ENCODE peak calls at places on chromosomes 11 and 22, in nine cellular contexts. J is upper lobe of right lung, L is iPS DF 6.9, I is A549, Z is IMR-90, C is H1, Y is kidney, Q is stomach, X is ovary. N is an unnamed sample.

GRCh38 chr11:88478136-88478785 is 140.7 kb upstream of the CTSC start:
- DNase-seq in J (no peak), L (no peak), I (no peak), Z (peak), C (no peak), Y (no peak), Q (no peak), X (no peak), N (no peak)

GRCh38 chr22:47659467-47660302 is 897.2 kb downstream of the TBC1D22A start:
- DNase-seq in J (no peak), L (no peak), I (no peak), Z (no peak), C (no peak), Y (no peak), Q (no peak), X (no peak), N (no peak)

GRCh38 chr11:94149435-94149834 is 20.8 kb downstream of the PANX1 start:
- DNase-seq in J (no peak), L (no peak), I (no peak), Z (peak), C (no peak), Y (no peak), Q (no peak), X (no peak), N (no peak)

GRCh38 chr11:69888671-69889076 is 69.5 kb upstream of the FGF3 start:
- DNase-seq in J (no peak), L (peak), I (peak), Z (peak), C (peak), Y (peak), Q (peak), X (peak), N (no peak)

GRCh38 chr22:45505991-45506743 is 3.5 kb downstream of the FBLN1 start:
- DNase-seq in J (no peak), L (no peak), I (no peak), Z (no peak), C (no peak), Y (peak), Q (no peak), X (no peak), N (no peak)

GRCh38 chr11:127023991-127024390 is 23.4 kb upstream of the KIRREL3 start:
- DNase-seq in J (no peak), L (no peak), I (peak), Z (no peak), C (no peak), Y (no peak), Q (no peak), X (no peak), N (no peak)

GRCh38 chr22:43796567-43796966 is 15.5 kb downstream of the EFCAB6 start:
- DNase-seq in J (no peak), L (no peak), I (peak), Z (peak), C (no peak), Y (no peak), Q (no peak), X (no peak), N (no peak)

GRCh38 chr11:85961930-85962363 is 106.8 kb downstream of the CCDC83 start:
- DNase-seq in J (no peak), L (no peak), I (no peak), Z (peak), C (no peak), Y (no peak), Q (no peak), X (no peak), N (no peak)

GRCh38 chr11:8757047-8757446 is 74.5 kb downstream of the RPL27A start:
- DNase-seq in J (no peak), L (no peak), I (no peak), Z (peak), C (no peak), Y (no peak), Q (no peak), X (no peak), N (no peak)

GRCh38 chr11:8593935-8594909 is at the start of gene STK33:
- DNase-seq in J (peak), L (no peak), I (peak), Z (no peak), C (peak), Y (peak), Q (peak), X (peak), N (no peak)

GRCh38 chr11:47396049-47396320 is 12.4 kb upstream of the SLC39A13 start:
- DNase-seq in J (no peak), L (no peak), I (no peak), Z (no peak), C (no peak), Y (no peak), Q (no peak), X (no peak), N (no peak)

GRCh38 chr22:22033803-22034468 is 51.3 kb upstream of the TOP3B start:
- DNase-seq in J (no peak), L (no peak), I (no peak), Z (no peak), C (no peak), Y (no peak), Q (no peak), X (no peak), N (no peak)

GRCh38 chr11:3119141-3119821 is 45.8 kb downstream of the OSBPL5 start:
- DNase-seq in J (peak), L (no peak), I (no peak), Z (no peak), C (no peak), Y (no peak), Q (peak), X (no peak), N (no peak)

GRCh38 chr11:57735655-57736298 is 5.5 kb upstream of the SELENOH start:
- DNase-seq in J (no peak), L (no peak), I (no peak), Z (no peak), C (no peak), Y (no peak), Q (no peak), X (no peak), N (no peak)

GRCh38 chr22:49642331-49642730 is 185.3 kb downstream of the BRD1 start:
- DNase-seq in J (no peak), L (no peak), I (no peak), Z (no peak), C (no peak), Y (no peak), Q (no peak), X (no peak), N (no peak)

GRCh38 chr11:11449327-11449726 is 96.3 kb upstream of the CSNK2A3 start:
- DNase-seq in J (no peak), L (no peak), I (no peak), Z (no peak), C (no peak), Y (no peak), Q (no peak), X (no peak), N (no peak)

GRCh38 chr11:120564573-120565301 is 53.2 kb downstream of the GRIK4 start:
- DNase-seq in J (no peak), L (no peak), I (no peak), Z (peak), C (no peak), Y (peak), Q (no peak), X (peak), N (no peak)

GRCh38 chr11:19614370-19614936 is 98.2 kb upstream of the NAV2 start:
- DNase-seq in J (no peak), L (no peak), I (no peak), Z (no peak), C (no peak), Y (no peak), Q (no peak), X (no peak), N (no peak)

GRCh38 chr22:31439805-31440204 is 40.4 kb downstream of the DRG1 start:
- DNase-seq in J (no peak), L (no peak), I (no peak), Z (no peak), C (no peak), Y (no peak), Q (no peak), X (peak), N (no peak)

GRCh38 chr11:131486937-131487336 is 116.5 kb downstream of the NTM start:
- DNase-seq in J (no peak), L (no peak), I (no peak), Z (no peak), C (no peak), Y (no peak), Q (no peak), X (no peak), N (no peak)

GRCh38 chr11:5605849-5606248 is 9.4 kb downstream of the TRIM6 start:
- DNase-seq in J (no peak), L (no peak), I (no peak), Z (peak), C (no peak), Y (no peak), Q (no peak), X (no peak), N (no peak)

GRCh38 chr11:63020671-63021255 is 5.1 kb upstream of the SLC22A8 start:
- DNase-seq in J (no peak), L (peak), I (peak), Z (no peak), C (peak), Y (no peak), Q (no peak), X (no peak), N (no peak)

GRCh38 chr11:3674189-3674588 is 3.0 kb upstream of the CHRNA10 start:
- DNase-seq in J (no peak), L (no peak), I (peak), Z (peak), C (no peak), Y (no peak), Q (no peak), X (no peak), N (no peak)

GRCh38 chr22:19178065-19178658 is 374 bp downstream of the SLC25A1 start:
- DNase-seq in J (peak), L (no peak), I (no peak), Z (peak), C (peak), Y (peak), Q (peak), X (peak), N (no peak)

GRCh38 chr11:10303558-10304363 is 1.1 kb upstream of the ADM start:
- DNase-seq in J (no peak), L (no peak), I (peak), Z (peak), C (peak), Y (peak), Q (peak), X (no peak), N (no peak)

GRCh38 chr11:108965602-108966001 is 300.7 kb downstream of the DDX10 start:
- DNase-seq in J (no peak), L (no peak), I (peak), Z (peak), C (no peak), Y (no peak), Q (no peak), X (no peak), N (no peak)

GRCh38 chr11:284081-285020 is 4.6 kb upstream of the PGGHG start:
- DNase-seq in J (peak), L (no peak), I (no peak), Z (no peak), C (peak), Y (peak), Q (no peak), X (no peak), N (no peak)

GRCh38 chr11:46682773-46683752 is 17.4 kb downstream of the ARHGAP1 start:
- DNase-seq in J (no peak), L (no peak), I (no peak), Z (no peak), C (no peak), Y (peak), Q (no peak), X (no peak), N (no peak)

GRCh38 chr11:113111156-113111555 is 149.9 kb downstream of the NCAM1 start:
- DNase-seq in J (no peak), L (no peak), I (no peak), Z (no peak), C (no peak), Y (no peak), Q (no peak), X (no peak), N (no peak)

GRCh38 chr11:109184376-109184775 is 237.6 kb upstream of the C11orf87 start:
- DNase-seq in J (no peak), L (no peak), I (no peak), Z (no peak), C (no peak), Y (no peak), Q (no peak), X (no peak), N (no peak)

GRCh38 chr11:96484361-96484760 is 94.5 kb downstream of the JRKL start:
- DNase-seq in J (no peak), L (no peak), I (no peak), Z (no peak), C (no peak), Y (no peak), Q (no peak), X (no peak), N (no peak)

GRCh38 chr11:44870615-44871176 is 80.0 kb downstream of the TP53I11 start:
- DNase-seq in J (no peak), L (no peak), I (no peak), Z (no peak), C (no peak), Y (no peak), Q (no peak), X (no peak), N (no peak)

GRCh38 chr11:134471341-134472187 is 59.5 kb upstream of the B3GAT1 start:
- DNase-seq in J (peak), L (no peak), I (no peak), Z (no peak), C (no peak), Y (no peak), Q (no peak), X (no peak), N (no peak)

GRCh38 chr11:27456140-27456801 is 16.3 kb downstream of the LGR4 start:
- DNase-seq in J (no peak), L (no peak), I (peak), Z (peak), C (no peak), Y (no peak), Q (no peak), X (no peak), N (no peak)

GRCh38 chr11:113339909-113340569 is 25.7 kb downstream of the TTC12 start:
- DNase-seq in J (no peak), L (no peak), I (no peak), Z (peak), C (no peak), Y (no peak), Q (no peak), X (no peak), N (no peak)

GRCh38 chr22:16922076-16922475 is 85.9 kb downstream of the GAB4 start:
- DNase-seq in J (no peak), L (no peak), I (no peak), Z (no peak), C (no peak), Y (no peak), Q (no peak), X (no peak), N (no peak)

GRCh38 chr22:17724678-17725464 is 49.4 kb downstream of the BID start:
- DNase-seq in J (no peak), L (no peak), I (no peak), Z (no peak), C (no peak), Y (no peak), Q (no peak), X (no peak), N (no peak)

GRCh38 chr11:116478205-116478604 is 294.6 kb downstream of the BUD13 start:
- DNase-seq in J (no peak), L (no peak), I (no peak), Z (no peak), C (no peak), Y (no peak), Q (no peak), X (no peak), N (no peak)

GRCh38 chr11:116472661-116473060 is 300.1 kb downstream of the BUD13 start:
- DNase-seq in J (no peak), L (no peak), I (no peak), Z (no peak), C (no peak), Y (no peak), Q (no peak), X (no peak), N (no peak)

GRCh38 chr11:116473790-116474346 is 298.9 kb downstream of the BUD13 start:
- DNase-seq in J (no peak), L (no peak), I (no peak), Z (no peak), C (no peak), Y (no peak), Q (no peak), X (no peak), N (no peak)

GRCh38 chr11:116471608-116472007 is 301.2 kb downstream of the BUD13 start:
- DNase-seq in J (no peak), L (no peak), I (no peak), Z (peak), C (no peak), Y (no peak), Q (no peak), X (no peak), N (no peak)

GRCh38 chr11:116473236-116473769 is 299.5 kb downstream of the BUD13 start:
- DNase-seq in J (no peak), L (no peak), I (no peak), Z (no peak), C (no peak), Y (no peak), Q (no peak), X (no peak), N (no peak)
- H3K27ac ChIP-seq in J (no peak), L (no peak), I (no peak), Z (no peak), C (no peak), Y (no peak), Q (no peak), X (no peak), N (no peak)

GRCh38 chr11:132994038-132994502 is 538.2 kb downstream of the OPCML start:
- DNase-seq in J (no peak), L (no peak), I (no peak), Z (no peak), C (no peak), Y (no peak), Q (no peak), X (no peak), N (no peak)
- H3K4me3 ChIP-seq in J (no peak), L (peak), I (no peak), Z (no peak), C (peak), Y (no peak), Q (no peak), X (no peak), N (no peak)

GRCh38 chr11:121571466-121571865 is 118.7 kb upstream of the SORL1-AS1 start:
- DNase-seq in J (no peak), L (no peak), I (no peak), Z (no peak), C (no peak), Y (no peak), Q (no peak), X (no peak), N (no peak)
- H3K27ac ChIP-seq in J (no peak), L (no peak), I (no peak), Z (no peak), C (no peak), Y (no peak), Q (no peak), X (no peak), N (no peak)

GRCh38 chr11:30465623-30466022 is 120.5 kb downstream of the MPPED2 start:
- DNase-seq in J (no peak), L (no peak), I (no peak), Z (no peak), C (no peak), Y (no peak), Q (no peak), X (no peak), N (no peak)
- H3K4me3 ChIP-seq in J (no peak), L (no peak), I (no peak), Z (no peak), C (no peak), Y (no peak), Q (no peak), X (no peak), N (no peak)

GRCh38 chr22:25542720-25543402 is 21.6 kb upstream of the GRK3 start:
- DNase-seq in J (no peak), L (no peak), I (no peak), Z (no peak), C (no peak), Y (no peak), Q (no peak), X (no peak), N (no peak)
- H3K27ac ChIP-seq in J (no peak), L (no peak), I (no peak), Z (no peak), C (no peak), Y (no peak), Q (no peak), X (no peak), N (no peak)

DNA sequence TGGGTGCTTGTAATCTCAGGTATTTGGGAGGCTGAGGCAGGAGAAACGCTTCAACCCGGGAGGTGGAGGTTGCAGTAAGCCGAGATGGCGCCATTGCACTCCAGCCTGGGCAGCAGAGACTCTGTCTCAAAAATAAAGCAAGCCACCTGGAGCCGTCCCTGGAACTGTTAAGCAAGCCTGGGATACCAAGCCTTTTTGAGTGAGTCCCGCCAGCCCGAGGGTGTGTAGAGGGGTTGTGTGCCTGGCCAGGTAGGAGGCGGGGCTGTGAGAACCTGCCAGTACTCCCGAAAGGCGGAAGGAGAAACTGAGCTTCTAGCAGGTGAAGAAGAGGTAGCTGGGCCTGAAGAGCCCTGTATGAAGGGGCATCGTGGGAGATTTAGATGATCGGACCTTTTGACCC is 52.4 kb downstream of the TRIOBP start:
- DNase-seq in J (peak), L (no peak), I (no peak), Z (no peak), C (no peak), Y (no peak), Q (peak), X (peak), N (no peak)
- H3K4me3 ChIP-seq in J (no peak), L (no peak), I (no peak), Z (no peak), C (no peak), Y (no peak), Q (no peak), X (no peak), N (no peak)

GRCh38 chr11:66291303-66291705 is 390 bp upstream of the TMEM151A start:
- DNase-seq in J (no peak), L (no peak), I (no peak), Z (no peak), C (peak), Y (peak), Q (no peak), X (no peak), N (no peak)

GRCh38 chr11:66289548-66290331 is 797 bp upstream of the YIF1A start:
- DNase-seq in J (peak), L (no peak), I (no peak), Z (no peak), C (peak), Y (no peak), Q (peak), X (no peak), N (no peak)

GRCh38 chr11:66288866-66289547 is at the start of gene YIF1A:
- DNase-seq in J (peak), L (peak), I (peak), Z (peak), C (peak), Y (peak), Q (peak), X (peak), N (peak)

GRCh38 chr11:66291706-66292542 is at the start of gene TMEM151A:
- DNase-seq in J (no peak), L (no peak), I (no peak), Z (no peak), C (peak), Y (peak), Q (peak), X (no peak), N (no peak)

DNA sequence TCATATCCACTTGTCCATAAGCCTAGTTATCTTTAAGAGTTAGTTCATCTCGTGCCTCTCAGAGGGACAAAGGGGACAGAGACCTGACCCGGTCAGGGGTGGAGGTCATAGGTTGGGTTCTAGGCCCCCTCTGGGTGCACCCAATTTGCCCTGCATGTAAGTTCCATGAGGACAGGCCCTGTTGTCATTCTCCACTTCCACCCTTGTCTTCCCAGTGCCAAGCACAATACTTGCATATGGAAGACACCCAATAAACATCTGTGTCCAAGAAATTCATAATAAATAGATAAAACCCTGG is 1.3 kb upstream of the YIF1A start:
- DNase-seq in J (no peak), L (no peak), I (no peak), Z (no peak), C (no peak), Y (no peak), Q (no peak), X (no peak), N (no peak)
- H3K27ac ChIP-seq in J (no peak), L (no peak), I (no peak), Z (no peak), C (no peak), Y (no peak), Q (peak), X (no peak), N (no peak)

N was measured in esophagus squamous epithelium.